ENCODE peak calls at places on chromosomes 2 and 18, in four cellular contexts. Q is mesendoderm, R is H1, E is IMR-90. K is an unnamed sample.

GRCh38 chr2:241702405-241703127 is 727 bp downstream of the ING5 start:
- DNase-seq in Q (peak), R (peak), E (peak), K (peak)

GRCh38 chr2:150282821-150283309 is 204.6 kb downstream of the RND3 start:
- DNase-seq in E (peak), Q (no peak), R (no peak), K (no peak)

GRCh38 chr2:215664847-215665525 is 229.1 kb upstream of the FN1 start:
- DNase-seq in E (peak), R (no peak), Q (peak), K (no peak)

GRCh38 chr2:190678444-190679162 is 29.7 kb downstream of the NAB1 start:
- DNase-seq in R (no peak), Q (peak), E (peak), K (no peak)

GRCh38 chr2:160493227-160494028 is at the start of gene RBMS1:
- DNase-seq in E (peak), R (peak), Q (peak), K (peak)

GRCh38 chr2:8514748-8515389 is 167.0 kb upstream of the ID2 start:
- DNase-seq in R (no peak), E (no peak), Q (no peak), K (no peak)

GRCh38 chr18:9732031-9732430 is 23.9 kb downstream of the RAB31 start:
- DNase-seq in R (no peak), Q (no peak), E (no peak), K (no peak)

GRCh38 chr2:175552902-175553301 is 371.4 kb upstream of the ATP5MC3 start:
- DNase-seq in E (no peak), R (no peak), Q (no peak), K (no peak)

GRCh38 chr2:66433945-66434678 is 813 bp upstream of the MEIS1 start:
- DNase-seq in Q (peak), E (peak), R (peak), K (peak)

GRCh38 chr18:38576349-38576748 is 1010.8 kb upstream of the CELF4 start:
- DNase-seq in Q (no peak), R (no peak), E (no peak), K (no peak)

GRCh38 chr2:241454837-241455485 is 53.4 kb downstream of the STK25 start:
- DNase-seq in E (no peak), R (no peak), Q (no peak), K (no peak)

GRCh38 chr18:58544179-58544578 is 84.7 kb downstream of the ALPK2 start:
- DNase-seq in Q (no peak), R (no peak), E (no peak), K (no peak)

GRCh38 chr2:59774821-59775463 is 778.5 kb downstream of the BCL11A start:
- DNase-seq in Q (no peak), E (no peak), R (no peak), K (no peak)

GRCh38 chr2:182208421-182208820 is 218.4 kb downstream of the PDE1A start:
- DNase-seq in R (no peak), E (no peak), Q (no peak), K (no peak)

GRCh38 chr18:7177131-7177744 is 53.7 kb upstream of the LRRC30 start:
- DNase-seq in Q (peak), R (no peak), E (peak), K (no peak)

GRCh38 chr18:8283901-8284585 is 325.2 kb upstream of the RAB12 start:
- DNase-seq in E (peak), Q (no peak), R (no peak), K (no peak)

GRCh38 chr2:197278804-197279763 is 31.5 kb downstream of the ANKRD44 start:
- DNase-seq in E (no peak), Q (no peak), R (no peak), K (no peak)

GRCh38 chr2:58054264-58054663 is 7.7 kb downstream of the VRK2 start:
- DNase-seq in E (peak), R (no peak), Q (no peak), K (no peak)

GRCh38 chr2:55133467-55134315 is 83.4 kb upstream of the RTN4 start:
- DNase-seq in E (peak), Q (peak), R (no peak), K (peak)

GRCh38 chr2:158733430-158733755 is 61.7 kb upstream of the DAPL1 start:
- DNase-seq in R (no peak), E (no peak), Q (no peak), K (no peak)
- H4K5ac ChIP-seq in R (no peak), E (no peak), Q (no peak), K (no peak)

GRCh38 chr2:18519991-18520604 is 40.4 kb downstream of the RDH14 start:
- DNase-seq in E (no peak), R (no peak), Q (no peak), K (no peak)
- H2BK120ac ChIP-seq in E (peak), R (no peak), Q (no peak), K (no peak)

DNA sequence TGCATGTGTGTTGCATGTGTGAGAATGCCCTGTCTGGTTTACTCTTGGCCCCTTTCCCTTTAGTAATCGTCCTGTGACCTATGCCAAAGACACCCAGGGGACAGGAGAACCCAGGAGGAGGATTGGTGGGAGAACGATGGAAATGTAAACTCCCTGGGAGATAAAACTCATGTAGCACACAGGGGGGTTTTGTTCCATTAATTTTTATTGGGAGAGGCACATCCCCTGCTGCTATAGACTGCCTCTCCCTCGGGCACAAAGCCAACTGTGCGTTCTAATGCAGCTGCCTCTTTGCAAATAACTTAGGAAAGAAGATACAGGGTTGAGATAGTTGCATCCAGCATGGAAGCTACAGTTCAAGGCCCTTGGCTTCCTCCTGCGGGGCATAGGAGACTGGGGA is 489.6 kb downstream of the SLC4A3 start:
- DNase-seq in Q (no peak), E (no peak), R (no peak), K (no peak)
- H4K5ac ChIP-seq in Q (no peak), E (no peak), R (no peak), K (no peak)

DNA sequence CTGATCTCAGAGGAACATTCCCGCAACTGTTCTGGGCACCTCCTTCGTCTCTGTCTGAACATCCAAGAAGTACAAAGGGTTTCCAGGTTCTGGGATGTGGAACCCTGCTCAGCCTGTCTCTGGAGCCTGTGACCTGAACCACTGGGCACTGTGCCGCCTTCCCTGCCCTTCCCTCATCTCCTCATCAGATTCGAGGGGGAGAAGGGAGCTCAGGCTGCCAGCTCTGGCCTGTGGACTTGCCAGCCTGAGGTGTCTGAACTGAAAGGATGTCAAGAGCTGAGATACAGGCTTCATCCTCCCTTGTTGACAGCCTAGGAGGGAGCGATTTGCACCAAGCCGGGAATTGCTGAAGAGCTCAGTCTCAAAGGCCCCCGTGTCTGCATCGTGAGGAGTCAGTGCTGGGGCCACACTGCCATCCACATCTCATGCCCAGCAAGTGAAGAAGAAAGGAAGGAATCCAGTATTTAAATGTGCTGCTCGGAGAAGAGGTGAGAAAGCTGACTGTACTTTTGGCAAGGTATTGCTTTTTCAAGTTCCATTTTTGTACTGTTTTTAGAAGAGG is 12.6 kb downstream of the NEU2 start:
- DNase-seq in E (no peak), R (no peak), Q (no peak), K (no peak)
- H2BK120ac ChIP-seq in E (no peak), R (no peak), Q (no peak), K (no peak)

GRCh38 chr2:105540642-105541041 is 141.8 kb upstream of the FHL2 start:
- DNase-seq in Q (no peak), R (no peak), E (no peak), K (no peak)

GRCh38 chr2:105544591-105545377 is 145.9 kb upstream of the FHL2 start:
- DNase-seq in R (peak), E (no peak), Q (no peak), K (no peak)

GRCh38 chr2:105538840-105539239 is 140.0 kb upstream of the FHL2 start:
- DNase-seq in Q (no peak), R (peak), E (no peak), K (no peak)

GRCh38 chr2:105539331-105539730 is 140.5 kb upstream of the FHL2 start:
- DNase-seq in R (no peak), E (no peak), Q (no peak), K (no peak)

DNA sequence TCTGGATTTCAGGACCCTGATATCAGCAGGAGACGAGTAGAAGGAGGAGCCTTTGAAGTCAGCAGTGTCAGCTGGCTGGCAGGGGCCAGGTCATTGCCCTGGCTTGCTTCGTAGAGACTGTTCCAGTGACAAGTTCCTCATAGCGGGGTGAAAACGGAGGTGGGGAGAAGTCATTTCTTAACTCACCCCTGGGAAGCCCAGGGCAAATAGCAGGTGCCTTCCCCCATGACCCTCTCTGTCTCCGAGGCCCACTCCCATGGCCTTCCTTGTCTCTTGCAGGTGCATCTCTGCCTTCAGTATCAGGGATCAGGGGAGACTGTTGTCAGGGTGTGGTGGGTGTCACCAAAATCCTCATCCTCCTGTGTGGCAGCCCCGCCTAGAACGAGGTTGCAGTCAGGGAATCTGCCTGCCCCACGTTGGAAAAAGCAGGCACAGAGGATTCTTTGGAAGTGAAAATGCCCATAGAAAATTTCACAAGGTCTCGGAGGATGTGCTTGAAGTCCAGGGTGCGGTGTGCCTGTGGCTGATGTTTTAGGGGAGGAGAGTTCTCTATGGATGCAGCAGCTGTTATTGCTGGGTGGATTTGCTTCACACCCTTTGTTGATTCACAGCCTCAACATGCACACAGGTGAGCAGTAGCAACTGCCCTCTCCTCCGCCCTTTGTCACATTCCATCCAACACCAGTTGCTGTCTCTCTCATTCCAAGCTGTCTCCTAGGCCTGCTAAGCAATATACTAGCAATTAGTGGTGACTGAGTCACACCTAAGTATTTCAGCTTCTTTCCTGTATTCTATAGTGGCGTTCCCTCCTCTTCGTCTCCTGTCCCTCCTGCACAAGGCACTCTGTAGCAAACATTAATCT is 142.6 kb upstream of the FHL2 start:
- DNase-seq in E (no peak), R (peak), Q (peak), K (no peak)
- H4K5ac ChIP-seq in E (no peak), R (no peak), Q (no peak), K (no peak)

GRCh38 chr2:230714122-230714453 is 1.4 kb downstream of the CAB39 start:
- DNase-seq in Q (peak), R (no peak), E (peak), K (no peak)

GRCh38 chr2:230712443-230713330 is at the start of gene CAB39:
- DNase-seq in E (peak), Q (peak), R (peak), K (peak)

GRCh38 chr2:230711224-230711623 is 1.4 kb upstream of the CAB39 start:
- DNase-seq in Q (peak), E (no peak), R (no peak), K (no peak)

GRCh38 chr2:230715201-230715600 is 2.6 kb downstream of the CAB39 start:
- DNase-seq in R (no peak), Q (no peak), E (peak), K (no peak)

DNA sequence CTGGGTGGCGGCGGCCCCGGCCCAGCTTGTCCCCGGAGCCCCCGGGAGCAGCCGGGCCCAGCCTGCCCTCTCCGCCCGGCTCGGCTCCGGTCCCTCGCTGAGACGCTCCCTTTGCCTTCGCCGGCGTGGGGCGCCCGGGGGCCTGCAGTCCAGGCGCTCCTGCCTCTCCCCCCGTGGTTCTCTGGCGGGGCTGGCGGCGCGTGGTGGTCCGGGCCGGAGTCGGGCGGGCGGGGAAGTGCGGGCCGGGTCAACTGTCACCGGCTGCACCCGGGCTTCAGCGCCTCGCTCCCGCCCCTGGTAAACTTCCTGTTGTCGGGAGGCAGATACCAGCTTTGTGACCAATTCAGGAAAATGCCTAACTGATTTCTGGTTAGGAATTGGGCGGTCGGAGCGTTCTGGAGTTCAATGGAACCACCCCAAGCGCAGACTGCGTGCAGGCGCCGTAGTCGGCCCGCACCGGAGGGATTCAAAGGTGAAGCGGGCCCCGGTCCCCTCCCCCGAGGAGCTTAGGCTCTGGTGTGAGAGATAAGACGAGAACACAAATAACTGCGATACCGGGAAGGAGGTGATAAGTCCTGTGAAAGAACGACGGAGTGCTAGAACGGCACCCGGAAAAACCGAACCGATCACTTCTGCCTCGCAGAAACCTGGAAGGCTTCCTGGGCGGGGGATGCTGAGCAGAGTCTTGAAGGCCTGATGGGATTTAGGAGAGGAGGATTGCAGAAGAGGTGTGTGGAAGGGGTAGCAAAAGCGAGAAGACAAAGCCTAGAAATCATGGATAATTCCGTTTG is 884 bp downstream of the CAB39 start:
- DNase-seq in Q (peak), E (no peak), R (peak), K (peak)
- H2BK120ac ChIP-seq in Q (no peak), E (peak), R (no peak), K (no peak)

GRCh38 chr2:11932053-11932512 is 185.7 kb downstream of the LPIN1 start:
- DNase-seq in E (no peak), Q (no peak), R (no peak), K (no peak)

GRCh38 chr2:11936761-11937160 is 190.3 kb downstream of the LPIN1 start:
- DNase-seq in E (no peak), R (no peak), Q (no peak), K (no peak)

GRCh38 chr2:11932896-11933295 is 186.5 kb downstream of the LPIN1 start:
- DNase-seq in E (no peak), R (no peak), Q (no peak), K (no peak)

GRCh38 chr2:11930211-11930761 is 183.9 kb downstream of the LPIN1 start:
- DNase-seq in Q (no peak), E (no peak), R (no peak), K (no peak)

GRCh38 chr2:11933854-11934253 is 187.4 kb downstream of the LPIN1 start:
- DNase-seq in Q (no peak), E (no peak), R (no peak), K (no peak)
- H4K5ac ChIP-seq in Q (no peak), E (no peak), R (no peak), K (no peak)

DNA sequence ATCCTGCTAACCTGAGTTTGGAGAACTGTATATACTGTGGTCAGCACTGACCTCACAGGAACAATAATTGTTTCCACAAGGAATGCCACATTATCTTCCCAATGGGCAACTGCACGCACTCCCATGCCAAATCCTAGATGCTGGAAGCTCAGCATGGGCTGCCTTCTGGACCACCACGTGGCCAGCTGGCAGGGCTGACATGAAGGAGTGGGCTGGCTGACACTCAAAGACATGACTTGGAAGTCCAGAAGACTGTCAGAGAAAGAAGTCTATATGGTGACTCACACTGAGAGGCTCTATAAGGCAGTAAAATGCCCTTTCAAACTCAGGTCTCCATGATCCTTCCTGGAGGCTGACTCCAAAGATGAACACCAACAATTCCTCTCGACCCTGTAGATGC is 98.4 kb upstream of the RNF152 start:
- DNase-seq in Q (no peak), R (no peak), E (peak), K (no peak)
- H2BK120ac ChIP-seq in Q (no peak), R (no peak), E (peak), K (no peak)

GRCh38 chr2:12700989-12701388 is 15.7 kb upstream of the TRIB2 start:
- DNase-seq in R (no peak), E (peak), Q (no peak), K (no peak)
- H4K5ac ChIP-seq in R (no peak), E (no peak), Q (no peak), K (no peak)

GRCh38 chr2:78540255-78540654 is 485.2 kb upstream of the REG3G start:
- DNase-seq in R (no peak), E (no peak), Q (no peak), K (no peak)

GRCh38 chr2:78546843-78547242 is 478.7 kb upstream of the REG3G start:
- DNase-seq in R (no peak), Q (no peak), E (no peak), K (no peak)

GRCh38 chr2:78535395-78535794 is 490.1 kb upstream of the REG3G start:
- DNase-seq in R (no peak), E (no peak), Q (no peak), K (no peak)

GRCh38 chr2:78541451-78542267 is 483.8 kb upstream of the REG3G start:
- DNase-seq in R (no peak), Q (no peak), E (no peak), K (peak)

DNA sequence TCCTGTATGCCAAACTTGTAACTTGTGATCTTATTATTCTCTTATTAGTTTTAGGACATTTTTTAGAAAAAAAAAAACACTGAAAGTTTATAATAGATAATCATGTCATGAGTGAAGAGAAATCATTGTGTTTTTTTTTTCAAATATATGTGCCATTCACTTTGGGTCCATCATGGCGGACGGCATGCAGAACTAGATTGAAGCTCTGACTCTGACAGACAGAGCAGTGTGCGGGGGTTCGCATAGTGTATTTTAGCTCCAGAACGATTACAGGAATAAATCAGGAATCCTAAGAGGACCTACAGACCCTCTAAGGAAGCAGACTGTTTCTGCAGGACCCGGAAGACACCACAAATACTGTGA is 484.4 kb upstream of the REG3G start:
- DNase-seq in R (no peak), E (no peak), Q (no peak), K (no peak)
- H2BK120ac ChIP-seq in R (no peak), E (no peak), Q (no peak), K (no peak)